ENCODE peak calls at places on chromosomes 12 and 14, in seven cellular contexts. One of them, this sample, is unnamed.

GRCh38 chr12:130053641-130054040 is 108.6 kb upstream of the FZD10 start:
- DNase-seq in NCI-H187 treated with DMSO at 0.1 percent for 48 hours: no peak
- DNase-seq in stimulated activated CD4-positive, alpha-beta T cell treated with anti-CD3 and anti-CD28 coated beads, TNF-alpha, amount 100 ng/mL, for 24 hours: no peak
- DNase-seq in HEK293T: no peak
- DNase-seq in lower leg skin: no peak
- DNase-seq in HTR-8/SVneo: no peak
- DNase-seq in GM13977: no peak
- DNase-seq in this sample: no peak

GRCh38 chr14:65551019-65551643 is 138.6 kb downstream of the FUT8 start:
- DNase-seq in NCI-H187 treated with DMSO at 0.1 percent for 48 hours: no peak
- DNase-seq in lower leg skin: no peak
- DNase-seq in HTR-8/SVneo: no peak
- DNase-seq in GM13977: no peak
- DNase-seq in HEK293T: no peak
- DNase-seq in stimulated activated CD4-positive, alpha-beta T cell treated with anti-CD3 and anti-CD28 coated beads, TNF-alpha, amount 100 ng/mL, for 24 hours: no peak
- DNase-seq in this sample: no peak

GRCh38 chr14:99510556-99511139 is 29.4 kb downstream of the CCNK start:
- DNase-seq in HEK293T: no peak
- DNase-seq in lower leg skin: peak; percentile 69
- DNase-seq in stimulated activated CD4-positive, alpha-beta T cell treated with anti-CD3 and anti-CD28 coated beads, TNF-alpha, amount 100 ng/mL, for 24 hours: no peak
- DNase-seq in HTR-8/SVneo: no peak
- DNase-seq in NCI-H187 treated with DMSO at 0.1 percent for 48 hours: no peak
- DNase-seq in GM13977: no peak
- DNase-seq in this sample: no peak

GRCh38 chr12:54215990-54216579 is 27.3 kb upstream of the SMUG1 start:
- DNase-seq in GM13977: peak; percentile 35
- DNase-seq in lower leg skin: peak; percentile 88
- DNase-seq in stimulated activated CD4-positive, alpha-beta T cell treated with anti-CD3 and anti-CD28 coated beads, TNF-alpha, amount 100 ng/mL, for 24 hours: peak; percentile 40
- DNase-seq in HEK293T: no peak
- DNase-seq in HTR-8/SVneo: no peak
- DNase-seq in NCI-H187 treated with DMSO at 0.1 percent for 48 hours: no peak
- DNase-seq in this sample: no peak

GRCh38 chr14:22776215-22776614 is 9.7 kb downstream of the OXA1L start:
- DNase-seq in HEK293T: no peak
- DNase-seq in NCI-H187 treated with DMSO at 0.1 percent for 48 hours: no peak
- DNase-seq in HTR-8/SVneo: no peak
- DNase-seq in stimulated activated CD4-positive, alpha-beta T cell treated with anti-CD3 and anti-CD28 coated beads, TNF-alpha, amount 100 ng/mL, for 24 hours: no peak
- DNase-seq in lower leg skin: no peak
- DNase-seq in GM13977: no peak
- DNase-seq in this sample: no peak

GRCh38 chr12:106581543-106582263 is 1.1 kb upstream of the RFX4 start:
- DNase-seq in GM13977: peak; percentile 44
- DNase-seq in stimulated activated CD4-positive, alpha-beta T cell treated with anti-CD3 and anti-CD28 coated beads, TNF-alpha, amount 100 ng/mL, for 24 hours: no peak
- DNase-seq in HEK293T: no peak
- DNase-seq in HTR-8/SVneo: no peak
- DNase-seq in lower leg skin: no peak
- DNase-seq in NCI-H187 treated with DMSO at 0.1 percent for 48 hours: no peak
- DNase-seq in this sample: peak; percentile 79

GRCh38 chr12:95942532-95943230 is at the start of gene CCDC38:
- DNase-seq in lower leg skin: peak; percentile 95
- DNase-seq in HEK293T: peak; percentile 85
- DNase-seq in stimulated activated CD4-positive, alpha-beta T cell treated with anti-CD3 and anti-CD28 coated beads, TNF-alpha, amount 100 ng/mL, for 24 hours: peak; percentile 85
- DNase-seq in GM13977: peak; percentile 97
- DNase-seq in NCI-H187 treated with DMSO at 0.1 percent for 48 hours: peak; percentile 40
- DNase-seq in HTR-8/SVneo: peak; percentile 94
- DNase-seq in this sample: peak; percentile 66

GRCh38 chr14:67570453-67570852 is 29.6 kb downstream of the PIGH start:
- DNase-seq in stimulated activated CD4-positive, alpha-beta T cell treated with anti-CD3 and anti-CD28 coated beads, TNF-alpha, amount 100 ng/mL, for 24 hours: no peak
- DNase-seq in HTR-8/SVneo: no peak
- DNase-seq in NCI-H187 treated with DMSO at 0.1 percent for 48 hours: no peak
- DNase-seq in HEK293T: no peak
- DNase-seq in GM13977: no peak
- DNase-seq in lower leg skin: no peak
- DNase-seq in this sample: no peak

GRCh38 chr12:92147491-92147890 is 1.8 kb upstream of the BTG1 start:
- DNase-seq in lower leg skin: no peak
- DNase-seq in HEK293T: no peak
- DNase-seq in HTR-8/SVneo: no peak
- DNase-seq in NCI-H187 treated with DMSO at 0.1 percent for 48 hours: no peak
- DNase-seq in GM13977: no peak
- DNase-seq in stimulated activated CD4-positive, alpha-beta T cell treated with anti-CD3 and anti-CD28 coated beads, TNF-alpha, amount 100 ng/mL, for 24 hours: no peak
- DNase-seq in this sample: no peak

GRCh38 chr12:126663304-126664094 is 1598.3 kb downstream of the AACS start:
- DNase-seq in stimulated activated CD4-positive, alpha-beta T cell treated with anti-CD3 and anti-CD28 coated beads, TNF-alpha, amount 100 ng/mL, for 24 hours: no peak
- DNase-seq in HEK293T: peak; percentile 40
- DNase-seq in HTR-8/SVneo: no peak
- DNase-seq in GM13977: no peak
- DNase-seq in lower leg skin: no peak
- DNase-seq in NCI-H187 treated with DMSO at 0.1 percent for 48 hours: no peak
- DNase-seq in this sample: peak; percentile 30

GRCh38 chr12:51639361-51639760 is 48.3 kb downstream of the SCN8A start:
- DNase-seq in GM13977: no peak
- DNase-seq in HTR-8/SVneo: no peak
- DNase-seq in HEK293T: no peak
- DNase-seq in stimulated activated CD4-positive, alpha-beta T cell treated with anti-CD3 and anti-CD28 coated beads, TNF-alpha, amount 100 ng/mL, for 24 hours: no peak
- DNase-seq in lower leg skin: no peak
- DNase-seq in NCI-H187 treated with DMSO at 0.1 percent for 48 hours: no peak
- DNase-seq in this sample: no peak

GRCh38 chr12:91482231-91482630 is 299.6 kb upstream of the DCN start:
- DNase-seq in HEK293T: no peak
- DNase-seq in lower leg skin: no peak
- DNase-seq in GM13977: no peak
- DNase-seq in stimulated activated CD4-positive, alpha-beta T cell treated with anti-CD3 and anti-CD28 coated beads, TNF-alpha, amount 100 ng/mL, for 24 hours: no peak
- DNase-seq in NCI-H187 treated with DMSO at 0.1 percent for 48 hours: no peak
- DNase-seq in HTR-8/SVneo: no peak
- DNase-seq in this sample: no peak

GRCh38 chr12:8108808-8109398 is 14.5 kb upstream of the CLEC4A start:
- DNase-seq in stimulated activated CD4-positive, alpha-beta T cell treated with anti-CD3 and anti-CD28 coated beads, TNF-alpha, amount 100 ng/mL, for 24 hours: peak; percentile 77
- DNase-seq in HTR-8/SVneo: peak; percentile 54
- DNase-seq in lower leg skin: peak; percentile 89
- DNase-seq in GM13977: peak; percentile 71
- DNase-seq in HEK293T: peak; percentile 66
- DNase-seq in NCI-H187 treated with DMSO at 0.1 percent for 48 hours: peak; percentile 4
- DNase-seq in this sample: peak; percentile 83

GRCh38 chr12:71157601-71158233 is at the start of gene TSPAN8:
- DNase-seq in GM13977: no peak
- DNase-seq in NCI-H187 treated with DMSO at 0.1 percent for 48 hours: peak; percentile 28
- DNase-seq in stimulated activated CD4-positive, alpha-beta T cell treated with anti-CD3 and anti-CD28 coated beads, TNF-alpha, amount 100 ng/mL, for 24 hours: no peak
- DNase-seq in HTR-8/SVneo: no peak
- DNase-seq in HEK293T: no peak
- DNase-seq in lower leg skin: no peak
- DNase-seq in this sample: no peak

GRCh38 chr12:107903377-107904061 is 129.0 kb downstream of the ASCL4 start:
- DNase-seq in lower leg skin: peak; percentile 87
- DNase-seq in NCI-H187 treated with DMSO at 0.1 percent for 48 hours: peak; percentile 18
- DNase-seq in GM13977: peak; percentile 88
- DNase-seq in stimulated activated CD4-positive, alpha-beta T cell treated with anti-CD3 and anti-CD28 coated beads, TNF-alpha, amount 100 ng/mL, for 24 hours: peak; percentile 71
- DNase-seq in HTR-8/SVneo: peak; percentile 48
- DNase-seq in HEK293T: peak; percentile 82
- DNase-seq in this sample: peak; percentile 9